ENCODE peak calls at places on chromosomes 13 and 19, in six cellular contexts. L, D, P, F, T and I are unnamed samples.

GRCh38 chr19:21322528-21322927 is 6.7 kb downstream of the ZNF708 start:
- DNase-seq in D (no peak), F (peak; percentile 78), L (no peak), T (no peak), P (peak; percentile 66), I (no peak)

GRCh38 chr19:39983695-39984302 is 12.8 kb downstream of the PSMC4 start:
- DNase-seq in F (no peak), D (no peak), T (no peak), P (no peak), L (no peak), I (no peak)

GRCh38 chr13:65532231-65532630 is 1697.9 kb downstream of the PCDH9 start:
- DNase-seq in P (no peak), L (no peak), T (no peak), F (no peak), D (no peak), I (no peak)

GRCh38 chr13:74687452-74688180 is 553.4 kb upstream of the KLF12 start:
- DNase-seq in F (no peak), L (no peak), P (no peak), D (no peak), T (no peak), I (no peak)

GRCh38 chr19:12749938-12750521 is 1.6 kb upstream of the BEST2 start:
- DNase-seq in P (peak; percentile 38), F (peak; percentile 33), T (no peak), L (no peak), D (peak; percentile 33), I (no peak)

GRCh38 chr13:94020833-94021232 is 458.6 kb downstream of the DCT start:
- DNase-seq in F (peak; percentile 65), L (no peak), D (no peak), P (peak; percentile 48), T (no peak), I (no peak)

GRCh38 chr13:72104656-72105180 is 237.7 kb upstream of the DACH1 start:
- DNase-seq in F (no peak), T (no peak), D (no peak), P (peak; percentile 68), L (no peak), I (no peak)

GRCh38 chr13:21481359-21481758 is 22.3 kb upstream of the ZDHHC20 start:
- DNase-seq in D (no peak), L (no peak), F (peak; percentile 43), P (no peak), T (no peak), I (no peak)

GRCh38 chr19:15418112-15418587 is 638 bp downstream of the AKAP8L start:
- DNase-seq in T (no peak), D (peak; percentile 29), L (no peak), P (no peak), F (peak; percentile 55), I (peak; percentile 65)

GRCh38 chr19:30119180-30119920 is 177.3 kb downstream of the URI1 start:
- DNase-seq in P (no peak), T (no peak), D (no peak), F (no peak), L (no peak), I (no peak)

GRCh38 chr13:99416411-99417121 is 84.7 kb upstream of the TM9SF2 start:
- DNase-seq in L (peak; percentile 56), T (no peak), F (no peak), P (no peak), D (no peak), I (no peak)
- H3K4me3 ChIP-seq in L (no peak overlapping the region), T (no peak overlapping the region), F (no peak overlapping the region), P (no peak overlapping the region), D (no peak overlapping the region), I (no peak overlapping the region)

GRCh38 chr19:50198431-50199253 is 4.8 kb upstream of the MYH14 start:
- DNase-seq in P (no peak), F (no peak), L (no peak), D (no peak), T (no peak), I (no peak)

GRCh38 chr19:50196322-50196932 is 7.0 kb upstream of the MYH14 start:
- DNase-seq in T (no peak), P (no peak), D (no peak), F (no peak), L (no peak), I (no peak)

GRCh38 chr19:50197348-50197747 is 6.1 kb upstream of the MYH14 start:
- DNase-seq in D (no peak), L (no peak), F (no peak), T (no peak), P (no peak), I (no peak)

GRCh38 chr19:50192463-50193211 is 10.8 kb upstream of the MYH14 start:
- DNase-seq in D (no peak), T (no peak), P (no peak), F (no peak), L (no peak), I (no peak)

DNA sequence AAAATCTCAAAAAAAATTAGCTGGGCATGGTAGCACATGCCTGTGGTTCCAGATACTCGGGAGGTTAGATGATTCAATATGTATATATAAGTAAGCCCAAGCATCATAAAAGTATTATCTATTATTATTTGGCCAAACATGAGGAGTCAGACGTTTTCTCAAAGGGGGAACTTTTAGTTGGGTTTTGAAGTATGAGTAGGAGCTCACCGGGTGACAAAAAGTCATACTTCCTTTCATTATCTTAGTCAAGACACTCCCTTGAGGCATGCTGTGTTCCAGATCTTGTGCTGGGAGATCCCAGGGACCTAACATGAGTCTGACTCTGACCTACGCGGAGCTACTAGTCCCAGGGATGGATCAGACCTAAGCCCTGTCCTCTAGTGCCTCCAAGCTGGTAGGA is 8.2 kb upstream of the MYH14 start:
- DNase-seq in T (no peak), D (no peak), L (no peak), P (no peak), F (no peak), I (no peak)
- H3K36me3 ChIP-seq in T (no peaks in the 10 kb centered on the region), D (no peaks in the 10 kb centered on the region), L (no peaks in the 10 kb centered on the region), P (no peaks in the 10 kb centered on the region), F (no peaks in the 10 kb centered on the region), I (no peaks in the 10 kb centered on the region)

DNA sequence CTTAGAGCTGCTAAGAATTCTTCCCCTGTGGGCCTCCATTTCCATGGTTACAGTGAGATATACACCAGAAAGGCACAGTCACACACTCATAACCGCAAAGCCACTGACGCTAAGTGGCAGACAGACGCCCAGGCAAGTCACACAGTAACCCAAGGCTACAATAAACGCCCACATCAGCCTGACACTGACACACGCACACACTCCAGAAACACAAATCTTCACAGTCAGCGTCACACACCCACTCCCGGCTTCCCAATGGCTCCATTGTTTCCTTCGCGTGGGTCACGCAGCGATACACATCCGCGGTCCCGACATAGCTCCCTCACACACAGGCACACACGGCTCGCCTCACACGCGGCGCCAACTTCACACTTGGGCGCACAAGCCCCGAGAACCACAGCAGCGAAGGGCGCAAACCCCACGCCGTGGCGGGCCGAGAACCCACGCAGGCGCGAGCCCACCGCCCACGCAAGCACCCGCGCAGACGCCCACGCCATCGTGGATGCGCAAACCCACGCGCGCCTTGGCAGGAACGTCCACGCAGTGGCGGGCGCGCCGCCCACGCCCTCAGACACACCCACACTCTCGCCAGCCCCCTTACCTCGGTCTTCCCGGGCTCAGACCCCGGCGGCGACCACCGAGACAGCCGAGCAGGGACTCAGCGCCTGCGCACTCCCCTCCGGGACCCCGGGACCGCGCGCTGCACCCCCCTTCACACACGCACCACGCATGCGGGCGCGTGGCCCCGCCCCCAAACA is at the start of gene ZNF667:
- DNase-seq in L (no peak), F (peak; percentile 95), D (peak; percentile 17), P (peak; percentile 62), T (no peak), I (no peak)
- H3K4me3 ChIP-seq in L (peak within 1 kb of the TSS; percentile 63), F (peak within 1 kb of the TSS; percentile 82), D (peak within 1 kb of the TSS; percentile 47), P (peak within 1 kb of the TSS; percentile 92), T (no peak within 1 kb of the TSS), I (peak within 1 kb of the TSS; percentile 75)

DNA sequence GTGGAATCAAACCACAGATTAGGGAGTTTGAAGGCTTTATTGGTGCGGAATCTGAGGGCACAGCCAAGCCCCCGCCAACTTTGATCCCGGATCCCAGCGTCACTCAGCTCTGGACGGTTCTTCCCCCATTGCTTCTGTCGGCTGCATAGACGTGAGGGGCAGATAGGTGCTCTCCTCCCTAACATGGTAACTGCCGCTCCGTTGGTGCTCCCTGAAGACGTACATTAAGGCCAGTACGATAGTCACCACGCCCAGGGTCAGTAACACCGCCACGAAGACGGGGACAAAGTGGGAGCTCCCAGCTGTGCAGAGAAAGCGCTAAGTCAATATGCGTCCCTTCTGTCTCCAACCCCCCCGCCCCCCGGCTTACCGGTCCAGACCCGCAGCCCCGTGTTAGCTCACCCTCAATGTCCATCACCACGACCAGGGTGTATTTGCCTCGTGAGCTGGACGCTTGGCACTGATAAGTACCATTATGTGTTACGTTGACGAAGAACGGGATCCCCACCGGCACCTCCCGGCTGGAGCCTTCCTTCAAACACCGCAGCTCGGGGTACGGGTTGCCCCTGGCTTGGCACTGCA is 520 bp upstream of the RAVER1 start:
- DNase-seq in L (no peak), D (no peak), F (peak; percentile 48), T (no peak), P (peak; percentile 1), I (no peak)
- H3K36me3 ChIP-seq in L (peaks cover 16% of the 10 kb centered on the region), D (peaks cover 5% of the 10 kb centered on the region), F (no peaks in the 10 kb centered on the region), T (peaks cover 36% of the 10 kb centered on the region), P (peaks cover 5% of the 10 kb centered on the region), I (peaks cover 18% of the 10 kb centered on the region)

GRCh38 chr19:2167896-2168618 is 4.3 kb downstream of the DOT1L start:
- DNase-seq in F (peak; percentile 74), P (peak; percentile 41), T (peak; percentile 21), L (peak; percentile 87), D (peak; percentile 47), I (no peak)

GRCh38 chr19:2168619-2169424 is 5.1 kb downstream of the DOT1L start:
- DNase-seq in L (peak; percentile 99), P (peak; percentile 96), D (peak; percentile 95), F (peak; percentile 99), T (no peak), I (no peak)

GRCh38 chr19:2164020-2164988 is 571 bp downstream of the DOT1L start:
- DNase-seq in T (peak; percentile 61), F (peak; percentile 70), P (no peak), D (peak; percentile 37), L (no peak), I (no peak)

GRCh38 chr19:2170219-2170618 is 6.5 kb downstream of the DOT1L start:
- DNase-seq in P (no peak), F (no peak), L (no peak), D (no peak), T (no peak), I (no peak)

GRCh38 chr19:2166741-2167738 is 3.3 kb downstream of the DOT1L start:
- DNase-seq in D (peak; percentile 85), P (peak; percentile 62), T (no peak), F (peak; percentile 92), L (peak; percentile 94), I (no peak)
- H3K4me3 ChIP-seq in D (no peak overlapping the region), P (peak overlapping the region; percentile 17), T (peak overlapping the region; percentile 28), F (peak overlapping the region; percentile 51), L (no peak overlapping the region), I (no peak overlapping the region)